ENCODE peak calls at places on chromosomes 16 and 17, in eight cellular contexts. One of them, this sample, is unnamed.

GRCh38 chr17:44878627-44879221 is 20.5 kb downstream of the EFTUD2 start:
- DNase-seq in upper lobe of left lung: no peak
- DNase-seq in ovary: no peak
- DNase-seq in transverse colon: no peak
- DNase-seq in body of pancreas: peak; percentile 28
- DNase-seq in stomach: no peak
- DNase-seq in spleen: no peak
- DNase-seq in adrenal gland: peak; percentile 36
- DNase-seq in this sample: peak; percentile 52

GRCh38 chr16:6189216-6189615 is 1091.6 kb upstream of the EEF2KMT start:
- DNase-seq in stomach: no peak
- DNase-seq in transverse colon: no peak
- DNase-seq in spleen: no peak
- DNase-seq in ovary: no peak
- DNase-seq in adrenal gland: no peak
- DNase-seq in body of pancreas: no peak
- DNase-seq in upper lobe of left lung: no peak
- DNase-seq in this sample: no peak

GRCh38 chr17:33229028-33229427 is 64.1 kb downstream of the ASIC2 start:
- DNase-seq in transverse colon: no peak
- DNase-seq in body of pancreas: no peak
- DNase-seq in upper lobe of left lung: no peak
- DNase-seq in stomach: no peak
- DNase-seq in ovary: no peak
- DNase-seq in spleen: no peak
- DNase-seq in adrenal gland: no peak
- DNase-seq in this sample: no peak

GRCh38 chr17:64702815-64703214 is 40.7 kb upstream of the SMURF2 start:
- DNase-seq in ovary: no peak
- DNase-seq in upper lobe of left lung: no peak
- DNase-seq in body of pancreas: no peak
- DNase-seq in stomach: no peak
- DNase-seq in spleen: no peak
- DNase-seq in adrenal gland: no peak
- DNase-seq in transverse colon: no peak
- DNase-seq in this sample: no peak

GRCh38 chr17:26809033-26809432 is 484.9 kb upstream of the WSB1 start:
- DNase-seq in transverse colon: no peak
- DNase-seq in stomach: no peak
- DNase-seq in spleen: no peak
- DNase-seq in adrenal gland: no peak
- DNase-seq in body of pancreas: no peak
- DNase-seq in ovary: no peak
- DNase-seq in upper lobe of left lung: no peak
- DNase-seq in this sample: no peak

GRCh38 chr17:42706732-42707131 is 24.4 kb downstream of the CNTNAP1 start:
- DNase-seq in stomach: no peak
- DNase-seq in body of pancreas: no peak
- DNase-seq in upper lobe of left lung: no peak
- DNase-seq in ovary: no peak
- DNase-seq in transverse colon: no peak
- DNase-seq in spleen: no peak
- DNase-seq in adrenal gland: no peak
- DNase-seq in this sample: no peak

GRCh38 chr17:48335858-48336500 is 94.0 kb downstream of the SKAP1 start:
- DNase-seq in transverse colon: no peak
- DNase-seq in upper lobe of left lung: no peak
- DNase-seq in spleen: no peak
- DNase-seq in stomach: no peak
- DNase-seq in adrenal gland: no peak
- DNase-seq in body of pancreas: no peak
- DNase-seq in ovary: no peak
- DNase-seq in this sample: no peak

GRCh38 chr17:78611636-78612035 is 34.4 kb upstream of the DNAH17 start:
- DNase-seq in stomach: no peak
- DNase-seq in transverse colon: no peak
- DNase-seq in adrenal gland: no peak
- DNase-seq in upper lobe of left lung: no peak
- DNase-seq in spleen: peak; percentile 1
- DNase-seq in ovary: no peak
- DNase-seq in body of pancreas: no peak
- DNase-seq in this sample: no peak

GRCh38 chr16:86343111-86343642 is 167.2 kb upstream of the FOXF1 start:
- DNase-seq in stomach: peak; percentile 42
- DNase-seq in spleen: no peak
- DNase-seq in body of pancreas: no peak
- DNase-seq in transverse colon: peak; percentile 68
- DNase-seq in upper lobe of left lung: peak; percentile 37
- DNase-seq in ovary: no peak
- DNase-seq in adrenal gland: peak; percentile 27
- DNase-seq in this sample: no peak

GRCh38 chr17:48873212-48873611 is 19.4 kb upstream of the ATP5MC1 start:
- DNase-seq in upper lobe of left lung: no peak
- DNase-seq in body of pancreas: no peak
- DNase-seq in adrenal gland: no peak
- DNase-seq in spleen: no peak
- DNase-seq in stomach: no peak
- DNase-seq in transverse colon: peak; percentile 62
- DNase-seq in ovary: no peak
- DNase-seq in this sample: no peak

GRCh38 chr17:10018461-10018891 is 113.4 kb upstream of the RCVRN start:
- DNase-seq in upper lobe of left lung: no peak
- DNase-seq in stomach: no peak
- DNase-seq in spleen: no peak
- DNase-seq in ovary: no peak
- DNase-seq in body of pancreas: no peak
- DNase-seq in adrenal gland: no peak
- DNase-seq in transverse colon: no peak
- DNase-seq in this sample: no peak

GRCh38 chr17:60749708-60750107 is 72.1 kb downstream of the BCAS3 start:
- DNase-seq in ovary: no peak
- DNase-seq in upper lobe of left lung: no peak
- DNase-seq in adrenal gland: no peak
- DNase-seq in spleen: no peak
- DNase-seq in body of pancreas: no peak
- DNase-seq in transverse colon: no peak
- DNase-seq in stomach: no peak
- DNase-seq in this sample: no peak

GRCh38 chr16:81866820-81867440 is 87.8 kb downstream of the PLCG2 start:
- DNase-seq in transverse colon: peak; percentile 59
- DNase-seq in adrenal gland: peak; percentile 45
- DNase-seq in upper lobe of left lung: peak; percentile 83
- DNase-seq in ovary: peak; percentile 23
- DNase-seq in stomach: peak; percentile 55
- DNase-seq in spleen: peak; percentile 92
- DNase-seq in body of pancreas: peak; percentile 15
- DNase-seq in this sample: peak; percentile 37

GRCh38 chr17:47368262-47368661 is 44.5 kb downstream of the EFCAB13 start:
- DNase-seq in stomach: no peak
- DNase-seq in transverse colon: no peak
- DNase-seq in adrenal gland: no peak
- DNase-seq in ovary: no peak
- DNase-seq in upper lobe of left lung: no peak
- DNase-seq in spleen: no peak
- DNase-seq in body of pancreas: no peak
- DNase-seq in this sample: no peak

GRCh38 chr16:49855280-49855821 is 561 bp downstream of the ZNF423 start:
- DNase-seq in ovary: peak; percentile 92
- DNase-seq in transverse colon: peak; percentile 93
- DNase-seq in adrenal gland: peak; percentile 91
- DNase-seq in stomach: peak; percentile 88
- DNase-seq in spleen: peak; percentile 93
- DNase-seq in upper lobe of left lung: peak; percentile 75
- DNase-seq in body of pancreas: peak; percentile 90
- DNase-seq in this sample: peak; percentile 85

GRCh38 chr17:37160940-37161339 is 212.2 kb downstream of the AATF start:
- DNase-seq in ovary: no peak
- DNase-seq in upper lobe of left lung: no peak
- DNase-seq in adrenal gland: no peak
- DNase-seq in body of pancreas: no peak
- DNase-seq in stomach: no peak
- DNase-seq in transverse colon: no peak
- DNase-seq in spleen: no peak
- DNase-seq in this sample: no peak

GRCh38 chr16:76486740-76487139 is 209.5 kb downstream of the CNTNAP4 start:
- DNase-seq in upper lobe of left lung: no peak
- DNase-seq in adrenal gland: no peak
- DNase-seq in stomach: no peak
- DNase-seq in ovary: no peak
- DNase-seq in spleen: no peak
- DNase-seq in body of pancreas: no peak
- DNase-seq in transverse colon: no peak
- DNase-seq in this sample: no peak

GRCh38 chr16:51507286-51507685 is 356.2 kb upstream of the SALL1 start:
- DNase-seq in transverse colon: no peak
- DNase-seq in spleen: no peak
- DNase-seq in body of pancreas: no peak
- DNase-seq in ovary: no peak
- DNase-seq in adrenal gland: no peak
- DNase-seq in stomach: no peak
- DNase-seq in upper lobe of left lung: no peak
- DNase-seq in this sample: no peak

GRCh38 chr17:45729284-45729907 is 54.7 kb upstream of the CRHR1 start:
- DNase-seq in upper lobe of left lung: no peak
- DNase-seq in ovary: no peak
- DNase-seq in stomach: no peak
- DNase-seq in body of pancreas: no peak
- DNase-seq in transverse colon: no peak
- DNase-seq in spleen: peak; percentile 15
- DNase-seq in adrenal gland: no peak
- DNase-seq in this sample: no peak

GRCh38 chr16:85203462-85203813 is 91.2 kb upstream of the CIBAR2 start:
- DNase-seq in adrenal gland: no peak
- DNase-seq in spleen: no peak
- DNase-seq in stomach: no peak
- DNase-seq in body of pancreas: no peak
- DNase-seq in upper lobe of left lung: no peak
- DNase-seq in transverse colon: no peak
- DNase-seq in ovary: no peak
- DNase-seq in this sample: no peak

GRCh38 chr16:85202051-85202601 is 89.9 kb upstream of the CIBAR2 start:
- DNase-seq in body of pancreas: no peak
- DNase-seq in spleen: peak; percentile 65
- DNase-seq in transverse colon: no peak
- DNase-seq in ovary: no peak
- DNase-seq in adrenal gland: no peak
- DNase-seq in stomach: no peak
- DNase-seq in upper lobe of left lung: no peak
- DNase-seq in this sample: no peak

GRCh38 chr16:85201566-85201965 is 89.3 kb upstream of the CIBAR2 start:
- DNase-seq in stomach: no peak
- DNase-seq in spleen: no peak
- DNase-seq in transverse colon: no peak
- DNase-seq in adrenal gland: peak; percentile 53
- DNase-seq in ovary: no peak
- DNase-seq in body of pancreas: no peak
- DNase-seq in upper lobe of left lung: no peak
- DNase-seq in this sample: no peak

GRCh38 chr16:85204242-85205010 is 92.2 kb upstream of the CIBAR2 start:
- DNase-seq in body of pancreas: no peak
- DNase-seq in upper lobe of left lung: no peak
- DNase-seq in transverse colon: no peak
- DNase-seq in ovary: no peak
- DNase-seq in spleen: no peak
- DNase-seq in stomach: no peak
- DNase-seq in adrenal gland: no peak
- DNase-seq in this sample: no peak

GRCh38 chr16:85202631-85203461 is 90.6 kb upstream of the CIBAR2 start:
- DNase-seq in spleen: peak; percentile 71
- DNase-seq in ovary: peak; percentile 95
- DNase-seq in body of pancreas: peak; percentile 85
- DNase-seq in adrenal gland: peak; percentile 95
- DNase-seq in upper lobe of left lung: peak; percentile 30
- DNase-seq in transverse colon: peak; percentile 74
- DNase-seq in stomach: peak; percentile 47
- DNase-seq in this sample: peak; percentile 86
- H3K4me1 ChIP-seq in spleen: peaks cover 82% of the 10 kb centered on the region
- H3K4me1 ChIP-seq in ovary: peaks cover 65% of the 10 kb centered on the region
- H3K4me1 ChIP-seq in body of pancreas: peaks cover 58% of the 10 kb centered on the region
- H3K4me1 ChIP-seq in adrenal gland: peaks cover 60% of the 10 kb centered on the region
- H3K4me1 ChIP-seq in upper lobe of left lung: peaks cover 33% of the 10 kb centered on the region
- H3K4me1 ChIP-seq in transverse colon: peaks cover 35% of the 10 kb centered on the region
- H3K4me1 ChIP-seq in stomach: peaks cover 48% of the 10 kb centered on the region
- H3K4me1 ChIP-seq in this sample: peaks cover 75% of the 10 kb centered on the region

GRCh38 chr16:89972244-89973234 is 24.0 kb downstream of the DEF8 start:
- DNase-seq in upper lobe of left lung: peak; percentile 91
- DNase-seq in body of pancreas: peak; percentile 92
- DNase-seq in stomach: peak; percentile 94
- DNase-seq in ovary: peak; percentile 93
- DNase-seq in transverse colon: peak; percentile 94
- DNase-seq in adrenal gland: peak; percentile 91
- DNase-seq in spleen: peak; percentile 99
- DNase-seq in this sample: peak; percentile 90
- TF ChIP-seq CTCF in upper lobe of left lung: peak; percentile 28
- TF ChIP-seq CTCF in body of pancreas: no peak
- TF ChIP-seq CTCF in stomach: no peak
- TF ChIP-seq CTCF in ovary: peak; percentile 35
- TF ChIP-seq CTCF in transverse colon: no peak
- TF ChIP-seq CTCF in adrenal gland: no peak
- TF ChIP-seq CTCF in spleen: no peak
- TF ChIP-seq CTCF in this sample: no peak

GRCh38 chr17:59155439-59156177 is at the start of gene PRR11:
- DNase-seq in stomach: peak; percentile 96
- DNase-seq in transverse colon: peak; percentile 95
- DNase-seq in body of pancreas: peak; percentile 94
- DNase-seq in upper lobe of left lung: peak; percentile 99
- DNase-seq in adrenal gland: peak; percentile 97
- DNase-seq in spleen: peak; percentile 96
- DNase-seq in ovary: peak; percentile 92
- DNase-seq in this sample: peak; percentile 100
- TF ChIP-seq POLR2A in stomach: no peak
- TF ChIP-seq POLR2A in transverse colon: no peak
- TF ChIP-seq POLR2A in body of pancreas: no peak
- TF ChIP-seq POLR2A in upper lobe of left lung: no peak
- TF ChIP-seq POLR2A in adrenal gland: no peak
- TF ChIP-seq POLR2A in spleen: no peak
- TF ChIP-seq POLR2A in ovary: no peak
- TF ChIP-seq POLR2A in this sample: no peak

DNA sequence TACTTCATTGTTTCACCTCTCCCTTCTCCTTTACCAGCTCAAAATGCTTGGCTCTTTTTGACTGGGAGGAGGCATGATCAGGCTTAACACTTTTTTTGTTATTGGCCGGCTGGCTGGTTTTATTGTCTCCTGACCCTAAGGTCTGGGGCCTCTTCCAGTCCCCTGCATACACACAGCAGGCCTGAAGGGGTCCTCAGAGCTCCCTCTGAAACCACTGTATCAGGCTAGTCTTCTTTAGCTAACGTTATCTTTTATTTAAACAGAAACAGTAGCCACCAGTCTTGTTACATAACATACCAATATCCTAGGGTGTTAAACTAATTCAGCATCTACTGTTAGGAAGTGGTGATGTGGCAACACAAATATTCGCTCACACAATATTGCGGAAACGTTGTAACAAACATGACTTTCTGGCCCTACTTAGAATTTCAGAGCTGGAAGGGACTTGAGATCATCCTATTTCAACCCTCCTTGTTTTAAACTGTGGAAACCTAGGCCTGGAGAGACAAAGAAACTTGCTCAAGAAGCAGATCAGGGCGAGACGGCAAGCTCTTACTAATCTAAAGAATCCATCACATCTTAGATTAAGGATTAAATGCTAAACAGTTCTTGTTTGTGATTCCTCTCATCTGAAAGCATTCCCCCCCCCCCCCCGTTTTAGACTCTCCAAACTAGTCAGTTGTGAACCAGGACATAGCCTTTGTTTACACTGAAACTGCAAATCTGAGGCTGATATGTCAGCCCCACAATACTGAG is 1.7 kb upstream of the YPEL2 start:
- DNase-seq in upper lobe of left lung: peak; percentile 72
- DNase-seq in spleen: peak; percentile 82
- DNase-seq in stomach: peak; percentile 66
- DNase-seq in ovary: peak; percentile 64
- DNase-seq in transverse colon: peak; percentile 66
- DNase-seq in body of pancreas: peak; percentile 63
- DNase-seq in adrenal gland: peak; percentile 73
- DNase-seq in this sample: peak; percentile 79
- H3K4me1 ChIP-seq in upper lobe of left lung: peaks cover 55% of the 10 kb centered on the region
- H3K4me1 ChIP-seq in spleen: peaks cover 60% of the 10 kb centered on the region
- H3K4me1 ChIP-seq in stomach: peaks cover 35% of the 10 kb centered on the region
- H3K4me1 ChIP-seq in ovary: peaks cover 7% of the 10 kb centered on the region
- H3K4me1 ChIP-seq in transverse colon: peaks cover 38% of the 10 kb centered on the region
- H3K4me1 ChIP-seq in body of pancreas: peaks cover 56% of the 10 kb centered on the region
- H3K4me1 ChIP-seq in adrenal gland: peaks cover 31% of the 10 kb centered on the region
- H3K4me1 ChIP-seq in this sample: peaks cover 41% of the 10 kb centered on the region

This sample was measured in testis.